ENCODE peak calls at places on chromosomes 6 and 20, in nine cellular contexts. P, Z, Q, Y, V, A, K, F and H are unnamed samples.
A peak's percentile ranks its signal among the peaks of the same experiment; 100 is the strongest.

GRCh38 chr6:148650941-148651540 is 95.8 kb upstream of the UST start:
- DNase-seq in Y (no peak), V (peak; percentile 12), P (no peak), K (no peak), Z (no peak), F (no peak), Q (peak; percentile 45), A (no peak), H (no peak)

GRCh38 chr6:138541793-138542481 is 42.6 kb upstream of the NHSL1 start:
- DNase-seq in Y (no peak), Z (no peak), P (no peak), Q (peak; percentile 36), K (no peak), A (no peak), V (no peak), F (no peak), H (no peak)

GRCh38 chr6:149176971-149177667 is 140.4 kb upstream of the TAB2 start:
- DNase-seq in V (no peak), Z (no peak), Q (no peak), Y (no peak), P (no peak), K (no peak), F (no peak), A (no peak), H (no peak)

GRCh38 chr20:60117040-60117439 is 158.8 kb downstream of the CDH26 start:
- DNase-seq in K (no peak), P (no peak), Q (peak; percentile 14), A (no peak), Y (no peak), F (no peak), Z (no peak), V (no peak), H (no peak)

GRCh38 chr6:36526066-36526465 is 21.2 kb downstream of the STK38 start:
- DNase-seq in A (no peak), Y (no peak), K (no peak), F (no peak), Z (no peak), Q (no peak), P (no peak), V (no peak), H (no peak)

GRCh38 chr6:113383701-113384100 is 473.4 kb upstream of the MARCKS start:
- DNase-seq in A (no peak), Q (peak; percentile 33), F (no peak), P (no peak), Z (no peak), V (no peak), K (no peak), Y (no peak), H (no peak)

GRCh38 chr6:44001318-44001868 is 125.9 kb downstream of the MRPL14 start:
- DNase-seq in P (no peak), K (peak; percentile 85), F (no peak), V (no peak), A (peak; percentile 62), Q (peak; percentile 37), Z (no peak), Y (no peak), H (peak; percentile 22)

GRCh38 chr20:58892932-58893224 is 40.4 kb downstream of the GNAS start:
- DNase-seq in Q (no peak), A (peak; percentile 32), Y (no peak), P (no peak), V (no peak), K (no peak), F (no peak), Z (no peak), H (no peak)

GRCh38 chr6:47358440-47359225 is 48.9 kb upstream of the TNFRSF21 start:
- DNase-seq in A (no peak), K (no peak), Z (no peak), Y (no peak), P (no peak), F (no peak), Q (no peak), V (no peak), H (no peak)

GRCh38 chr6:160764847-160765246 is 62.8 kb downstream of the PLG start:
- DNase-seq in Y (no peak), K (no peak), P (no peak), Q (no peak), F (no peak), A (no peak), V (no peak), Z (no peak), H (no peak)

GRCh38 chr20:62209850-62210495 is 10.1 kb downstream of the HRH3 start:
- DNase-seq in Q (no peak), A (no peak), K (no peak), P (no peak), Y (no peak), V (no peak), Z (no peak), F (no peak), H (no peak)

GRCh38 chr20:46683939-46684750 is 5.1 kb downstream of the TP53RK start:
- DNase-seq in V (peak; percentile 38), A (no peak), P (peak; percentile 67), F (no peak), K (peak; percentile 75), Q (peak; percentile 30), Z (no peak), Y (no peak), H (no peak)